ENCODE peak calls at places on chromosome 15, in five cellular contexts. J is mucosa of gallbladder, U is nucleus accumbens, H is fibroblast of lung, P is activated T-cell treated with anti-CD3 and anti-CD28 coated beads for 1 hour. N is an unnamed sample.

GRCh38 chr15:63052961-63053698 is 10.6 kb downstream of the TPM1 start:
- DNase-seq in J (peak; percentile 59), U (no peak), H (peak; percentile 55), P (no peak), N (peak; percentile 86)

GRCh38 chr15:51621917-51622268 is 678 bp downstream of the DMXL2 start:
- DNase-seq in J (peak; percentile 37), U (peak; percentile 37), H (peak; percentile 72), P (peak; percentile 1), N (no peak)

GRCh38 chr15:55879181-55879580 is 114.2 kb downstream of the NEDD4 start:
- DNase-seq in J (no peak), U (no peak), H (peak; percentile 70), P (no peak), N (no peak)

GRCh38 chr15:73688455-73688854 is 4.3 kb downstream of the CD276 start:
- DNase-seq in J (no peak), U (no peak), H (peak; percentile 47), P (no peak), N (no peak)

GRCh38 chr15:48145923-48146322 is 25.1 kb downstream of the SLC24A5 start:
- DNase-seq in J (no peak), U (no peak), H (no peak), P (no peak), N (no peak)

GRCh38 chr15:40985541-40986330 is 32.5 kb downstream of the CHAC1 start:
- DNase-seq in J (no peak), U (no peak), H (peak; percentile 60), P (no peak), N (no peak)

GRCh38 chr15:75672111-75672602 is 24.4 kb downstream of the SNX33 start:
- DNase-seq in J (no peak), U (no peak), H (peak; percentile 56), P (no peak), N (no peak)

GRCh38 chr15:52163321-52164190 is 27.6 kb downstream of the GNB5 start:
- DNase-seq in J (no peak), U (no peak), H (no peak), P (peak; percentile 20), N (no peak)

GRCh38 chr15:58472221-58472620 is 40.4 kb downstream of the LIPC start:
- DNase-seq in J (no peak), U (no peak), H (peak; percentile 34), P (no peak), N (no peak)

GRCh38 chr15:72319360-72319984 is 485 bp downstream of the CELF6 start:
- DNase-seq in J (peak; percentile 60), U (no peak), H (peak; percentile 55), P (peak; percentile 20), N (no peak)

GRCh38 chr15:91214675-91215590 is 114.9 kb downstream of the SV2B start:
- DNase-seq in J (no peak), U (no peak), H (no peak), P (no peak), N (no peak)

GRCh38 chr15:71091601-71092000 is 23.7 kb upstream of the THSD4 start:
- DNase-seq in J (no peak), U (no peak), H (peak; percentile 30), P (no peak), N (no peak)

GRCh38 chr15:67189326-67190051 is 65.0 kb downstream of the AAGAB start:
- DNase-seq in J (no peak), U (no peak), H (no peak), P (no peak), N (peak; percentile 84)

GRCh38 chr15:90883971-90884718 is at the start of gene FES:
- DNase-seq in J (peak; percentile 50), U (no peak), H (peak; percentile 47), P (no peak), N (no peak)

GRCh38 chr15:47750030-47750739 is 32.9 kb downstream of the SEMA6D start:
- DNase-seq in J (no peak), U (no peak), H (peak; percentile 87), P (no peak), N (no peak)

GRCh38 chr15:48693474-48693873 is 48.0 kb upstream of the FBN1 start:
- DNase-seq in J (no peak), U (no peak), H (peak; percentile 85), P (no peak), N (no peak)

GRCh38 chr15:85063088-85063487 is 81.4 kb downstream of the PDE8A start:
- DNase-seq in J (no peak), U (no peak), H (no peak), P (no peak), N (no peak)

GRCh38 chr15:35173444-35174118 is 88.5 kb upstream of the NANOGP8 start:
- DNase-seq in J (no peak), U (no peak), H (peak; percentile 68), P (no peak), N (no peak)

GRCh38 chr15:86608461-86608860 is 528.8 kb downstream of the AGBL1 start:
- DNase-seq in J (no peak), U (no peak), H (peak; percentile 64), P (no peak), N (no peak)

GRCh38 chr15:53762916-53763315 is 3.5 kb upstream of the WDR72 start:
- DNase-seq in J (no peak), U (no peak), H (no peak), P (no peak), N (no peak)

GRCh38 chr15:89371145-89372044 is 36.8 kb upstream of the POLG start:
- DNase-seq in J (no peak), U (no peak), H (no peak), P (no peak), N (no peak)

GRCh38 chr15:88246666-88247446 is 9.7 kb downstream of the NTRK3 start:
- DNase-seq in J (peak; percentile 73), U (no peak), H (peak; percentile 50), P (peak; percentile 61), N (peak; percentile 87)